ENCODE peak calls at places on chromosome 16, in nine cellular contexts. Y, O, V, U, B, J, L, S and K are unnamed samples.

GRCh38 chr16:70715860-70716357 is 30.1 kb upstream of the MTSS2 start:
- DNase-seq in Y (no peak), O (no peak), V (no peak), U (peak), B (no peak), J (no peak), L (no peak), S (no peak), K (no peak)

GRCh38 chr16:17591655-17592405 is 121.1 kb upstream of the XYLT1 start:
- DNase-seq in Y (peak), O (no peak), V (no peak), U (no peak), B (no peak), J (no peak), L (no peak), S (no peak), K (peak)

GRCh38 chr16:56347670-56348069 is 77.7 kb downstream of the AMFR start:
- DNase-seq in Y (no peak), O (no peak), V (no peak), U (no peak), B (no peak), J (no peak), L (no peak), S (no peak), K (no peak)

GRCh38 chr16:74999208-74999682 is 421 bp downstream of the ZNRF1 start:
- DNase-seq in Y (no peak), O (peak), V (no peak), U (no peak), B (no peak), J (no peak), L (peak), S (peak), K (peak)

GRCh38 chr16:13305019-13305755 is 403.8 kb downstream of the SHISA9 start:
- DNase-seq in Y (no peak), O (no peak), V (no peak), U (peak), B (no peak), J (no peak), L (no peak), S (no peak), K (no peak)

GRCh38 chr16:80158766-80159165 is 382.0 kb upstream of the DYNLRB2 start:
- DNase-seq in Y (no peak), O (peak), V (no peak), U (peak), B (no peak), J (no peak), L (no peak), S (no peak), K (no peak)

GRCh38 chr16:88476203-88476602 is 23.1 kb downstream of the ZFPM1 start:
- DNase-seq in Y (no peak), O (no peak), V (no peak), U (no peak), B (no peak), J (no peak), L (no peak), S (no peak), K (no peak)

GRCh38 chr16:67246081-67246944 is 968 bp downstream of the FHOD1 start:
- DNase-seq in Y (peak), O (peak), V (peak), U (peak), B (peak), J (peak), L (peak), S (peak), K (peak)

GRCh38 chr16:35154627-35155026 is 1695.2 kb downstream of the TP53TG3F start:
- DNase-seq in Y (no peak), O (no peak), V (no peak), U (no peak), B (no peak), J (no peak), L (no peak), S (no peak), K (no peak)

GRCh38 chr16:88702364-88703210 is 3.6 kb downstream of the RNF166 start:
- DNase-seq in Y (no peak), O (no peak), V (no peak), U (no peak), B (no peak), J (no peak), L (no peak), S (no peak), K (no peak)

GRCh38 chr16:66502020-66502913 is 47.7 kb downstream of the TK2 start:
- DNase-seq in Y (no peak), O (peak), V (no peak), U (peak), B (no peak), J (peak), L (no peak), S (no peak), K (no peak)

GRCh38 chr16:48498761-48499600 is 111.0 kb downstream of the N4BP1 start:
- DNase-seq in Y (no peak), O (no peak), V (no peak), U (peak), B (no peak), J (peak), L (no peak), S (no peak), K (no peak)

GRCh38 chr16:11674818-11675560 is 6.7 kb downstream of the SNN start:
- DNase-seq in Y (no peak), O (no peak), V (no peak), U (peak), B (peak), J (no peak), L (no peak), S (no peak), K (no peak)

GRCh38 chr16:3023669-3024478 is at the start of the genes HCFC1R1 and THOC6:
- DNase-seq in Y (peak), O (peak), V (peak), U (peak), B (peak), J (peak), L (peak), S (peak), K (peak)

GRCh38 chr16:23959801-23960072 is 124.0 kb downstream of the PRKCB start:
- DNase-seq in Y (no peak), O (no peak), V (no peak), U (no peak), B (no peak), J (no peak), L (no peak), S (no peak), K (no peak)

GRCh38 chr16:16127469-16128116 is 95.7 kb downstream of the ABCC6 start:
- DNase-seq in Y (peak), O (peak), V (peak), U (peak), B (peak), J (peak), L (peak), S (peak), K (peak)

GRCh38 chr16:70551788-70552187 is 28.2 kb downstream of the SF3B3 start:
- DNase-seq in Y (no peak), O (no peak), V (no peak), U (no peak), B (no peak), J (no peak), L (no peak), S (no peak), K (no peak)

GRCh38 chr16:89002851-89003830 is 26.1 kb upstream of the CBFA2T3 start:
- DNase-seq in Y (no peak), O (no peak), V (peak), U (no peak), B (no peak), J (no peak), L (no peak), S (no peak), K (no peak)

GRCh38 chr16:70728145-70728544 is 42.3 kb upstream of the MTSS2 start:
- DNase-seq in Y (no peak), O (no peak), V (no peak), U (no peak), B (no peak), J (no peak), L (no peak), S (no peak), K (no peak)

GRCh38 chr16:86772231-86772510 is 193.8 kb downstream of the FOXL1 start:
- DNase-seq in Y (no peak), O (peak), V (no peak), U (no peak), B (no peak), J (no peak), L (no peak), S (no peak), K (no peak)

GRCh38 chr16:5060073-5060641 is 5.6 kb downstream of the C16orf89 start:
- DNase-seq in Y (no peak), O (no peak), V (no peak), U (no peak), B (no peak), J (no peak), L (no peak), S (no peak), K (no peak)

GRCh38 chr16:693766-694165 is 3.6 kb upstream of the WDR24 start:
- DNase-seq in Y (no peak), O (no peak), V (no peak), U (no peak), B (no peak), J (no peak), L (no peak), S (no peak), K (no peak)

GRCh38 chr16:72847187-72848044 is 200.5 kb downstream of the ZFHX3 start:
- DNase-seq in Y (peak), O (peak), V (no peak), U (peak), B (peak), J (no peak), L (no peak), S (peak), K (peak)

GRCh38 chr16:50598256-50598894 is 50.2 kb downstream of the NKD1 start:
- DNase-seq in Y (no peak), O (peak), V (no peak), U (no peak), B (no peak), J (no peak), L (no peak), S (no peak), K (no peak)

GRCh38 chr16:76204249-76204648 is 73.0 kb upstream of the CNTNAP4 start:
- DNase-seq in Y (no peak), O (no peak), V (no peak), U (no peak), B (no peak), J (no peak), L (no peak), S (no peak), K (no peak)